ENCODE peak calls at places on chromosome 2, in four cellular contexts. A is heart left ventricle, V is CD14-positive monocyte, Q is foreskin fibroblast. D is an unnamed sample.

GRCh38 chr2:77566582-77566981 is 44.4 kb upstream of the LRRTM4 start:
- DNase-seq in A (no peak), V (no peak), Q (no peak), D (no peak)

GRCh38 chr2:238851751-238852150 is 3.9 kb downstream of the TWIST2 start:
- DNase-seq in A (no peak), V (no peak), Q (peak; percentile 48), D (no peak)

GRCh38 chr2:33069894-33070651 is 123.3 kb downstream of the LTBP1 start:
- DNase-seq in A (no peak), V (no peak), Q (peak; percentile 99), D (no peak)

GRCh38 chr2:227420063-227421052 is 32.6 kb upstream of the SCYGR1 start:
- DNase-seq in A (no peak), V (no peak), Q (no peak), D (no peak)

GRCh38 chr2:2542966-2543555 is 212.0 kb upstream of the MYT1L start:
- DNase-seq in A (no peak), V (no peak), Q (no peak), D (no peak)

GRCh38 chr2:147198651-147199171 is 646.1 kb upstream of the ACVR2A start:
- DNase-seq in A (no peak), V (no peak), Q (peak; percentile 58), D (no peak)

GRCh38 chr2:108449410-108450200 is 599 bp downstream of the GCC2 start:
- DNase-seq in A (no peak), V (no peak), Q (peak; percentile 52), D (no peak)

GRCh38 chr2:227153307-227153706 is 10.7 kb downstream of the COL4A4 start:
- DNase-seq in A (no peak), V (no peak), Q (no peak), D (no peak)

GRCh38 chr2:18435425-18436037 is 124.9 kb downstream of the RDH14 start:
- DNase-seq in A (no peak), V (no peak), Q (peak; percentile 84), D (no peak)

GRCh38 chr2:23563673-23564617 is 179.0 kb downstream of the KLHL29 start:
- DNase-seq in A (no peak), V (no peak), Q (peak; percentile 97), D (no peak)

GRCh38 chr2:126614529-126615279 is 41.3 kb upstream of the GYPC start:
- DNase-seq in A (no peak), V (no peak), Q (no peak), D (no peak)

GRCh38 chr2:150878347-150878746 is 383.3 kb downstream of the RBM43 start:
- DNase-seq in A (no peak), V (no peak), Q (peak; percentile 86), D (no peak)

GRCh38 chr2:96397756-96398525 is 62.4 kb downstream of the NCAPH start:
- DNase-seq in A (no peak), V (no peak), Q (no peak), D (no peak)

GRCh38 chr2:104820126-104820525 is 33.8 kb upstream of the POU3F3 start:
- DNase-seq in A (no peak), V (no peak), Q (no peak), D (no peak)

GRCh38 chr2:26349690-26350089 is 3.1 kb upstream of the ADGRF3 start:
- DNase-seq in A (no peak), V (no peak), Q (no peak), D (no peak)

GRCh38 chr2:27959496-27959895 is 69.0 kb downstream of the BABAM2 start:
- DNase-seq in A (peak; percentile 39), V (peak; percentile 57), Q (peak; percentile 74), D (no peak)

GRCh38 chr2:120669121-120669952 is 66.3 kb upstream of the GLI2 start:
- DNase-seq in A (no peak), V (no peak), Q (peak; percentile 53), D (no peak)

GRCh38 chr2:71500426-71501079 is 47.2 kb downstream of the DYSF start:
- DNase-seq in A (peak; percentile 72), V (no peak), Q (no peak), D (no peak)

GRCh38 chr2:6813573-6813972 is 52.1 kb downstream of the CMPK2 start:
- DNase-seq in A (no peak), V (no peak), Q (no peak), D (no peak)

GRCh38 chr2:70534183-70534836 is 19.3 kb downstream of the TGFA start:
- DNase-seq in A (no peak), V (no peak), Q (no peak), D (no peak)

GRCh38 chr2:176961759-176962158 is 250.8 kb upstream of the HNRNPA3 start:
- DNase-seq in A (no peak), V (no peak), Q (no peak), D (no peak)

GRCh38 chr2:216170362-216170761 is 61.2 kb downstream of the XRCC5 start:
- DNase-seq in A (no peak), V (no peak), Q (no peak), D (no peak)

GRCh38 chr2:64784168-64785061 is 130.7 kb upstream of the SERTAD2 start:
- DNase-seq in A (no peak), V (no peak), Q (no peak), D (no peak)

GRCh38 chr2:205261631-205262030 is 420.7 kb upstream of the NRP2 start:
- DNase-seq in A (no peak), V (no peak), Q (no peak), D (no peak)

GRCh38 chr2:234670804-234671203 is 173.9 kb upstream of the ARL4C start:
- DNase-seq in A (no peak), V (no peak), Q (no peak), D (no peak)

GRCh38 chr2:71129891-71130324 is at the start of gene MCEE:
- DNase-seq in A (peak; percentile 91), V (peak; percentile 79), Q (peak; percentile 92), D (peak; percentile 94)

GRCh38 chr2:9310390-9310789 is 103.8 kb downstream of the ASAP2 start:
- DNase-seq in A (peak; percentile 66), V (no peak), Q (peak; percentile 93), D (no peak)

GRCh38 chr2:9308186-9308955 is 101.8 kb downstream of the ASAP2 start:
- DNase-seq in A (no peak), V (no peak), Q (peak; percentile 56), D (no peak)

GRCh38 chr2:9309147-9309546 is 102.5 kb downstream of the ASAP2 start:
- DNase-seq in A (no peak), V (no peak), Q (no peak), D (no peak)

GRCh38 chr2:9306910-9307309 is 100.3 kb downstream of the ASAP2 start:
- DNase-seq in A (no peak), V (no peak), Q (no peak), D (no peak)

DNA sequence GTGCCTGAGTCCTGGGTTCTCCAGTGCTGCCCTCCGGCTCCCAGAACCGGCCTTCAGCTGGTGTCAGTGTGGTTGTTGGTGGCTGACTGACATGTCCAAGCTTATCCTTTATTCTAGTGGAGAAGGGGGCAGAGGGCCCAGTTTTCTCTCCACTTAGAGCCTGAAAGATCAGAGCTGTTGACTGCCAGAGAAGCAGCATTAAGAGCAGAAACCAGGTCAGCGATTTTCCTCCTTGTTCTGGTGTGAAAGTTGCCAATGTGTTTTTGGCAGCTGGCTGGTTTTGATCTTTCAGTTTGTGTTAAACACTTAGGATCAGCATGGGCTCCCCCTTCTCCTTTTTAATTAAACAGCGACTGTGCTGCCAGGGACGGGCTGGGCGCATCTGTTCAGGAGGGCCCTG is 100.9 kb downstream of the ASAP2 start:
- DNase-seq in A (no peak), V (no peak), Q (no peak), D (no peak)
- TF ChIP-seq CTCF in A (no peak), V (no peak), Q (no peak), D (no peak)

DNA sequence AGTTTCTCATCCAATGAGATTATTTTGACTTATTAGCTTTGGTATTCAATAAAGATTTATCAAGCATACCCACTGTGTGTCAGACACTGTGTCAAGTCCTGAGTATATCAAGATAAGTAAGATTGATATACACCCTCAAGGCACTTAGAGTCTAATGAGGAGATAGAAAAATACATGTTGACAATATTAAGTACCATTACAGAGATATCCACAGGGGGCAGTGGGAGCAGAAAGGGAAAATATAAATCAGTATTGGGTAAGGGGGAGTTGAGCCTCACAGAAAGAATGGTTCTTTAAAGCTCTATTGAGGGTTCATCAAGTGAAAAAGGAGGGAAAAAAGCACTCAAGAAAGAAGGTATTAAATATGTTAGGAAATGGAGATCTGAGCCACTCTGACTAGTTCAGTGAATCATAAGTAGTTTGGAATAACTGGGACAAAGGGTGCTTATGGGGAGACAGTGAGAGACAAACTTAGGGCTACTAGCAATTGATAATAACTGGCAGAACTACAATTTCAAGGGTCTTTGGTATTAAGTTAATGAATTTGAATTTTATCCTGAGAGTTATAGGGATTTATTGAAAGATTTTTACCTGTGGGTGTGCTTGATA is 45.5 kb upstream of the SLC8A1 start:
- DNase-seq in A (no peak), V (no peak), Q (peak; percentile 69), D (no peak)
- TF ChIP-seq CTCF in A (no peak), V (no peak), Q (no peak), D (peak; percentile 19)

GRCh38 chr2:80971-81736 is 34.8 kb upstream of the FAM110C start:
- DNase-seq in A (no peak), V (no peak), Q (no peak), D (no peak)
- TF ChIP-seq CTCF in A (no peak), V (no peak), Q (no peak), D (no peak)

DNA sequence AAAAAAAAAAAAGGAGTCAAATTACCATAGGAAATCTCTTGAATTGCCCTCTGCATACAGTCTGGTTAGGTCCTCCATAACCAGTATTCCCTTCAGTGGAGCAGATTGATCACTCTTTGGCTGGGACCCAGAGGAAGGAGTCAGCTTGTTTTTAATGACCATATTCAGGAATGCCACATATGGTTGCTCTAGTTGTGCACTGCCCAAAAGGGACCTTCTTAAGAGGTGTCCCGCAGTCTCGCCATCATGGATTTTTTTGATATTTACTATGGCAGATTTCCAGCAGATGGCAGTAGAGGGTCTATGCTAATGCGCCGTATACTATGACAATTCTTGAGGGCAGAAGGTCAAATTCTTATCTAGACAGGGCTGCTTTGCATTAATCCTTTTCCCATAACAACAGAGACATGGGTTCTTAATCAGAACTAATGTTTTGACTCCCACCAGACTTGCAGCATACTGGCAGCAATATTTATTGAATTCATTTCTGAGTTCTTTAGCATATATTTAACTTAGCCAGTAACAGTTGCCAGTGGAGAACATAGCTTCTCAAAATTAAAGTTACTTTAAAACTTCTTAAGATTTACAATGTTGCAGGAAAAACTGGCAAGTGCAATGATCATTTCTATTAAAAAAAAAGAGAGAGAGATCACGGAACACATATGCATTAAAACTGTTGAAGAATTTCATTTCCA is 31.8 kb upstream of the INPP4A start:
- DNase-seq in A (peak; percentile 40), V (no peak), Q (peak; percentile 77), D (no peak)
- TF ChIP-seq CTCF in A (peak; percentile 90), V (peak; percentile 82), Q (peak; percentile 57), D (peak; percentile 87)

GRCh38 chr2:85178980-85179411 is 45.8 kb downstream of the TCF7L1 start:
- DNase-seq in A (no peak), V (no peak), Q (no peak), D (no peak)

GRCh38 chr2:85179541-85179940 is 46.3 kb downstream of the TCF7L1 start:
- DNase-seq in A (no peak), V (no peak), Q (peak; percentile 15), D (no peak)

GRCh38 chr2:85180322-85181092 is 47.3 kb downstream of the TCF7L1 start:
- DNase-seq in A (no peak), V (no peak), Q (no peak), D (peak; percentile 47)

GRCh38 chr2:85177031-85177824 is 44.0 kb downstream of the TCF7L1 start:
- DNase-seq in A (no peak), V (no peak), Q (no peak), D (no peak)

DNA sequence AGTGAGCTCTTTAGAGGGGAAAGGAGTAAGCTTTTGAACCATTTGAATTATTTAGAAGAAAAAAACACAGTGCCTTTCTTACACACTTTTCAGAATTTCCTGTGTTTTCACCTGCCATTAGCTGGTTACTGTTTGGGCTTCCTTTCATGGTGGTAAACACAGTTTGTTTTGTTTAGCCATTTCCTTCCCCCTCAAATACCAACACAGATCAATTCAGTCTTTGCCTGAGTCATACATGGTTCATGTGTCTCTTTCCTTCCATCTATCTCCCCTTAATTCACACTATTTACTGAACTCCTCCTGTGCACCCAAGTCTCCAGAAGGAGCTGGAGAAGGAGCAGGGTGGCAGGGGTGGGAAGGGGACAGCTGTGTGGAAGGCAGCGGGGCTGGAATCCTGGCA is 45.0 kb downstream of the TCF7L1 start:
- DNase-seq in A (no peak), V (no peak), Q (no peak), D (no peak)
- TF ChIP-seq CTCF in A (no peak), V (no peak), Q (no peak), D (no peak)